ENCODE peak calls at places on chromosomes 13 and 19, in five cellular contexts. B is GM06990, T is AG09309, I is AG10803, E is A673. R is an unnamed sample.

GRCh38 chr19:1438933-1439358 is 750 bp downstream of the RPS15 start:
- DNase-seq in B (no peak), T (no peak), I (no peak), E (no peak), R (no peak)

GRCh38 chr19:13463296-13463695 is 43.0 kb downstream of the CACNA1A start:
- DNase-seq in B (no peak), T (no peak), I (peak), E (peak), R (peak)

GRCh38 chr13:66835040-66835628 is 395.0 kb downstream of the PCDH9 start:
- DNase-seq in B (no peak), T (no peak), I (no peak), E (peak), R (peak)

GRCh38 chr19:43311706-43312105 is 41.8 kb upstream of the CD177 start:
- DNase-seq in B (no peak), T (no peak), I (no peak), E (no peak), R (no peak)

GRCh38 chr19:47112166-47112663 is 1.4 kb downstream of the ZC3H4 start:
- DNase-seq in B (peak), T (peak), I (peak), E (peak), R (peak)

GRCh38 chr19:10516064-10516385 is 1.2 kb downstream of the S1PR5 start:
- DNase-seq in B (no peak), T (no peak), I (no peak), E (no peak), R (no peak)

GRCh38 chr19:12939292-12939606 is 840 bp downstream of the CALR start:
- DNase-seq in B (peak), T (no peak), I (peak), E (no peak), R (peak)

GRCh38 chr19:55493650-55494171 is 5.5 kb downstream of the SSC5D start:
- DNase-seq in B (no peak), T (no peak), I (no peak), E (no peak), R (no peak)

GRCh38 chr13:111925146-111925875 is 141.6 kb upstream of the SOX1 start:
- DNase-seq in B (no peak), T (no peak), I (no peak), E (no peak), R (no peak)

GRCh38 chr13:72696590-72696989 is 30.8 kb downstream of the MZT1 start:
- DNase-seq in B (no peak), T (no peak), I (peak), E (peak), R (peak)

GRCh38 chr19:19405919-19406877 is 723 bp downstream of the GATAD2A start:
- DNase-seq in B (peak), T (no peak), I (peak), E (peak), R (peak)

GRCh38 chr19:19138110-19138981 is at the start of gene TMEM161A:
- DNase-seq in B (peak), T (peak), I (peak), E (peak), R (peak)

GRCh38 chr13:73803997-73804396 is 330.2 kb downstream of the KLF12 start:
- DNase-seq in B (no peak), T (no peak), I (peak), E (peak), R (peak)

GRCh38 chr19:38661996-38662395 is 14.5 kb downstream of the ACTN4 start:
- DNase-seq in B (no peak), T (no peak), I (no peak), E (no peak), R (no peak)

GRCh38 chr19:13872695-13873389 is 4.1 kb upstream of the NANOS3 start:
- DNase-seq in B (no peak), T (no peak), I (no peak), E (peak), R (no peak)

GRCh38 chr19:10708261-10708660 is 7.0 kb downstream of the QTRT1 start:
- DNase-seq in B (no peak), T (no peak), I (no peak), E (no peak), R (no peak)

GRCh38 chr19:57887195-57887941 is 1.5 kb downstream of the ZNF814 start:
- DNase-seq in B (no peak), T (no peak), I (no peak), E (no peak), R (no peak)

GRCh38 chr19:16160445-16160942 is 12.8 kb downstream of the CIB3 start:
- DNase-seq in B (peak), T (no peak), I (no peak), E (no peak), R (no peak)

GRCh38 chr13:32284927-32285632 is 30.1 kb downstream of the ZAR1L start:
- DNase-seq in B (no peak), T (peak), I (peak), E (peak), R (peak)

GRCh38 chr19:289651-290538 is 1.3 kb downstream of the PLPP2 start:
- DNase-seq in B (no peak), T (no peak), I (peak), E (no peak), R (peak)

GRCh38 chr19:7916908-7917291 is 2.3 kb downstream of the TGFBR3L start:
- DNase-seq in B (no peak), T (no peak), I (no peak), E (no peak), R (no peak)

GRCh38 chr13:33441015-33441414 is 155.5 kb upstream of the STARD13 start:
- DNase-seq in B (no peak), T (no peak), I (peak), E (peak), R (peak)

GRCh38 chr19:56076413-56076998 is 44.6 kb downstream of the ZNF787 start:
- DNase-seq in B (no peak), T (peak), I (peak), E (peak), R (peak)

GRCh38 chr19:31353826-31354225 is 4.6 kb upstream of the TSHZ3 start:
- DNase-seq in B (no peak), T (no peak), I (no peak), E (no peak), R (no peak)

GRCh38 chr13:59846845-59847620 is 316.7 kb downstream of the DIAPH3 start:
- DNase-seq in B (no peak), T (no peak), I (no peak), E (no peak), R (peak)

GRCh38 chr13:21747456-21747855 is 76.6 kb downstream of the FGF9 start:
- DNase-seq in B (no peak), T (no peak), I (no peak), E (no peak), R (no peak)

GRCh38 chr13:72868229-72868628 is 86.3 kb downstream of the PIBF1 start:
- DNase-seq in B (no peak), T (no peak), I (no peak), E (no peak), R (no peak)

GRCh38 chr13:105969761-105970160 is 565.7 kb downstream of the EFNB2 start:
- DNase-seq in B (no peak), T (peak), I (peak), E (no peak), R (no peak)

GRCh38 chr13:86741762-86742285 is 929.3 kb upstream of the SLITRK5 start:
- DNase-seq in B (no peak), T (no peak), I (no peak), E (peak), R (no peak)

GRCh38 chr13:36606060-36606459 is 67.8 kb upstream of the SERTM1 start:
- DNase-seq in B (no peak), T (no peak), I (no peak), E (peak), R (no peak)

GRCh38 chr19:46076951-46077814 is 36.4 kb upstream of the IGFL4 start:
- DNase-seq in B (peak), T (peak), I (peak), E (peak), R (peak)

GRCh38 chr13:98571955-98572662 is 4.8 kb downstream of the STK24 start:
- DNase-seq in B (peak), T (peak), I (peak), E (peak), R (peak)

DNA sequence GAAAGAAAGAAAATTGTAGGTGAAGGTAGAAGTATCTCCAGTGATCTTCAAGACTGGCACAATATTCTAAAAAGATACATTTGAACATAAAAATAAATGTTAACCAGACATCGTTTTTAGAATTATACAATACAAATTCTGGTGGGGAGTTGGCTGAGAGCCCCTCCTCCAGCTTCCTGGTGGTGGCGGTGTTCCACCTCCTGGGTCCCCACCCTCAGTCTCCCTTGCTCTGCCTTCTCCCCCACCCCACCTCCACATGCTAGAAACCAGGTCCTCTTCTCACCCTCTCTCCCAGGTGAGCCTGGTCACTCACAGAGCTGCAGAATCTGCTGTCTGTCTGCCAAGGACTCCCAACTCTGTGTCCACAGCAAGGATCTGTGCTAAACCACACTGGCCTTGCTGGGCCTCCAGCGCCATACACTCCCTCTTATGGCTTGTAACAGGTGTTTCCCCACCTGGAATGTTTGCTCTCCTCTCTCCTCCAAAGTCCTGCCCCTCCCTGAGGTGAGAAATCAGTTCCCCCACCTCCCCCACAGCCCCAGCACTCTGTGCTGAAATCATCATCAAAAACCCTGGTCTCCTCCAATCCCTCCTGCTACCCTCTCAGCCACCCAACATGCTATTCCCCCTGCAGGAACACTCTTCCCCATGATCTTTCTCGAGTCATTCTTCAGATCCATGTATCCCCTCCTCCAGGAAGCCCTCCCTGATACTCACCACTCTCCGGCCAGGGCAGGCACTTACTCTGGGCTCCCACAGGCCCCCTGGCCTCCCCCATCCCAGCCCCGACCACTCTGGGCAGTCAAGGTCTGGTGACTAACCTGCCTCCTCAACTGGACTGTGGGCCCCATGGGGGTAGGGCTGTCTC is 20.5 kb upstream of the CYP2S1 start:
- DNase-seq in B (no peak), T (no peak), I (no peak), E (no peak), R (no peak)
- TF ChIP-seq CTCF in B (no peak), T (no peak), I (no peak), E (peak), R (no peak)

GRCh38 chr13:109431217-109431616 is 355.2 kb downstream of the IRS2 start:
- DNase-seq in B (no peak), T (no peak), I (no peak), E (no peak), R (no peak)

GRCh38 chr13:109439813-109440212 is 346.6 kb downstream of the IRS2 start:
- DNase-seq in B (no peak), T (no peak), I (no peak), E (no peak), R (no peak)

GRCh38 chr13:109436841-109437240 is 349.5 kb downstream of the IRS2 start:
- DNase-seq in B (no peak), T (no peak), I (no peak), E (no peak), R (peak)

DNA sequence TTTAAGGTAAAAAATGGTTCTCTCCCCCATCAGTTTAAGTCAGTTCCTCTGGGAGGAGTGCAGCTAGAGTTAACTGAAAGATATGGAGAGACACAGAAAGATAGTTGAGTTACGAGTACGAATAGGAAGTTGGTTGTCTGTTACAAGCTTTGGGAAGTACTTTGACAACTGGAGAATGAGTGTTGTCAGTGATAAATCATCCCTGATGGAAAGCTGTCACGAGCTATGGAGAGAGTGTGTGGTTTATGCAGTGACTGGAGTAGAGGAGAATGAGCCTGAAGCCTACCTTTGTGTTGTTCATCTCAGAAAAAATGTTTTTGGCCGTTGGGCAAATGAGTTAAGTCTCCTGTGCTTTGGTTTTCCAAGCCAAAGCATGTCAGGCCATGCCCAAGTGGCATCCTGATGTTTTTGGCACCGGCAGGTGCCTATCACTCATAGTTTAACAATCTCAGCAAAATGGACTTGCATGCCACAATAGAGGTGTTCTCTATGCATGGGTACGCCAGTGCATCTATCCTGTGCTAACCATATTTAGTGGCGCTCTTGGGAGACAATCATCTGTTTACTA is 350.2 kb downstream of the IRS2 start:
- DNase-seq in B (no peak), T (no peak), I (no peak), E (no peak), R (peak)
- TF ChIP-seq CTCF in B (no peak), T (no peak), I (no peak), E (no peak), R (no peak)

DNA sequence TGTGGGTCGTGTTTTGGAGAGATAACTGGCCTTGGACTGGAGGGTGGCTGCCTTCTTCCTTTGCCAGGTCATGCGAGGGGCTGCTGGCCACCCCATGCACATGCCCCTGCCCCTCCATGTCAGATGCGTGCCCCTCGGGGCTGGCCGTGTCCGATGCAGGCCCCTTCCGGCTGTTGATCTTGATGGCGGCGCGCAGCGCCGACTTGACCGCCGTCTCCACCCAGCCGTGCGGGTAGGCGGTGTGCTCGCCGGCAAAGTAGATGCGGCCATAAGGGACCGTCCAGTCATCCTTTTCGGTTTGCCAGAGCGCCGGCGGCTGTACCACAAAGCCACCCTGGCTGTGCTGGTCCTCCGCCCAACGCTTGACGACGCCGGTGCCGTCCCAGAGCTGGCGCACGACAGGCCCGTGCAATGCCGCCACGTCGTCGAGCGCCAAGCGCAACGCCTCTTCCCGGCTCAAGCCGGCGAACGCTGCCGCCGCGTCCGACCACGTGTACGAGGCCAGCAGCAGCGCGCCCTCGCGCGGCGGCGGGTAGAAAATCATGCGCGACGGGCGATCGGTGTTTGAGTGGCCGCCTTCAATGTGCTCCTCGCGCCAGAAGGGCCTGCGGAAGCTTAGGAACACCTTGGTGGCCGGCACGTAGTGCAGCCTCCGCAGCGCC is 6.9 kb downstream of the IL4I1 start:
- DNase-seq in B (no peak), T (no peak), I (peak), E (peak), R (no peak)
- TF ChIP-seq CTCF in B (peak), T (peak), I (peak), E (peak), R (no peak)

GRCh38 chr13:97212540-97213146 is 9.5 kb upstream of the MBNL2 start:
- DNase-seq in B (no peak), T (no peak), I (peak), E (peak), R (peak)
- TF ChIP-seq CTCF in B (peak), T (peak), I (peak), E (peak), R (peak)